ENCODE peak calls at places on chromosome 9, in five cellular contexts. T, R, V, Q and F are unnamed samples. For H3K27me3, the result is how much of the 10 kb centered on the place peaks cover.

GRCh38 chr9:98523231-98523901 is 185.4 kb downstream of the GABBR2 start:
- DNase-seq in T (no peak), R (peak), V (peak), Q (no peak), F (no peak)

GRCh38 chr9:7735311-7735710 is 64.3 kb downstream of the DMAC1 start:
- DNase-seq in T (no peak), R (no peak), V (no peak), Q (no peak), F (no peak)

GRCh38 chr9:4689013-4689412 is 9.6 kb downstream of the CDC37L1 start:
- DNase-seq in T (no peak), R (no peak), V (no peak), Q (no peak), F (no peak)

GRCh38 chr9:121735065-121735791 is 83.8 kb downstream of the DAB2IP start:
- DNase-seq in T (no peak), R (peak), V (peak), Q (peak), F (no peak)

GRCh38 chr9:126336350-126337335 is 10.0 kb downstream of the MVB12B start:
- DNase-seq in T (no peak), R (no peak), V (no peak), Q (no peak), F (no peak)

GRCh38 chr9:15401266-15401665 is 21.4 kb upstream of the SNAPC3 start:
- DNase-seq in T (no peak), R (peak), V (no peak), Q (no peak), F (no peak)

GRCh38 chr9:2802494-2802921 is 41.4 kb downstream of the PUM3 start:
- DNase-seq in T (no peak), R (no peak), V (no peak), Q (no peak), F (peak)

GRCh38 chr9:92501671-92502393 is 19.5 kb upstream of the ASPN start:
- DNase-seq in T (no peak), R (peak), V (no peak), Q (no peak), F (peak)

GRCh38 chr9:111038336-111039202 is at the start of gene LPAR1:
- DNase-seq in T (peak), R (peak), V (peak), Q (no peak), F (no peak)

GRCh38 chr9:6076856-6077255 is 61.4 kb upstream of the RANBP6 start:
- DNase-seq in T (no peak), R (no peak), V (no peak), Q (no peak), F (no peak)

GRCh38 chr9:75282047-75282446 is 193.7 kb downstream of the OSTF1 start:
- DNase-seq in T (no peak), R (no peak), V (no peak), Q (no peak), F (no peak)

GRCh38 chr9:121225240-121225639 is 23.6 kb upstream of the RAB14 start:
- DNase-seq in T (no peak), R (no peak), V (no peak), Q (no peak), F (no peak)

GRCh38 chr9:78091736-78092135 is 60.1 kb upstream of the GNAQ start:
- DNase-seq in T (no peak), R (no peak), V (no peak), Q (no peak), F (peak)

GRCh38 chr9:1869843-1870242 is 145.3 kb upstream of the SMARCA2 start:
- DNase-seq in T (peak), R (no peak), V (peak), Q (peak), F (peak)

GRCh38 chr9:2087500-2088313 is 72.6 kb downstream of the SMARCA2 start:
- DNase-seq in T (no peak), R (peak), V (no peak), Q (no peak), F (no peak)

GRCh38 chr9:120931278-120932085 is 4.9 kb upstream of the TRAF1 start:
- DNase-seq in T (no peak), R (peak), V (no peak), Q (no peak), F (peak)

GRCh38 chr9:23431459-23431858 is 394.6 kb downstream of the ELAVL2 start:
- DNase-seq in T (no peak), R (no peak), V (no peak), Q (no peak), F (no peak)

GRCh38 chr9:124018731-124019697 is 7.4 kb downstream of the LHX2 start:
- DNase-seq in T (no peak), R (no peak), V (peak), Q (no peak), F (no peak)
- H3K27me3 ChIP-seq in T (under half), R (half or more), V (half or more), Q (half or more), F (half or more)

GRCh38 chr9:134751630-134752029 is 110.0 kb downstream of the COL5A1 start:
- DNase-seq in T (no peak), R (no peak), V (no peak), Q (no peak), F (no peak)
- H2BK12ac ChIP-seq in T (no peak), R (no peak), V (no peak), Q (no peak), F (no peak)

DNA sequence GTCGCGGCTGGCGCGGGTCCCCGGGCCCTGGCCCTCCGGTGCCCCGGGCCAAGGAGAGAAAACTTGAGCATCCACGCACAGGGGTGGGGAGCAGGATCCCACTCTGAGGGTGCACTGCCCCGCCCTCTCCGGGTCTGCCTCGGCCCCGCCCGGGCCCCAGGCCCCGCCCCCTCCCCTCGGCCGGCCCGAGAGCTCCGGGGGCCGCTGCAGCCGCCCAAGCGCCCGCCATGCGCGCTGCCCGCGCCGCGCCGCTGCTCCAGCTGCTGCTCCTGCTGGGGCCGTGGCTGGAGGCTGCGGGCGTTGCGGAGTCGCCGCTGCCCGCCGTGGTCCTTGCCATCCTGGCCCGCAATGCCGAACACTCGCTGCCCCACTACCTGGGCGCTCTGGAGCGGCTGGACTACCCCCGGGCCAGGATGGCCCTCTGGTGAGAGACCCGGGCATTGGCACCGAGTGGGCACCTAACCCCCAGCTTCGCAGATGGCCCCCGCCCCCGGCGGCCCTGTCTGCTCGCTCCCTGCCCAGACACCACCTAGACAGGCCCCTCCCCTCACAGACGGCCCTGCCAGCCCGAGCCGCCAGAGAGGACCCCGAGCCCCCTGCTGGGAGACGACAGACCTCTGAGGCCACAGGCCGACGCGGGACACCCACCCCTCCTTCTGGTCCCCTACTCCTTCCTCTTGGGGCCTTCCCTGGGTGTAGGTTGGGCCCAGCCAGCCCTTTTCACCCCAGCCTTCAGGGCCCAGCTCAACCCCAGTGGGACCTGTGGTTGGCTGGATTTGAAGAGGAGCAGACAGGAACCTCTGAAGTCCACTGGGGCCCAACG is at the start of gene CERCAM:
- DNase-seq in T (peak), R (peak), V (peak), Q (no peak), F (peak)
- H2BK5ac ChIP-seq in T (peak), R (no peak), V (no peak), Q (no peak), F (peak)

DNA sequence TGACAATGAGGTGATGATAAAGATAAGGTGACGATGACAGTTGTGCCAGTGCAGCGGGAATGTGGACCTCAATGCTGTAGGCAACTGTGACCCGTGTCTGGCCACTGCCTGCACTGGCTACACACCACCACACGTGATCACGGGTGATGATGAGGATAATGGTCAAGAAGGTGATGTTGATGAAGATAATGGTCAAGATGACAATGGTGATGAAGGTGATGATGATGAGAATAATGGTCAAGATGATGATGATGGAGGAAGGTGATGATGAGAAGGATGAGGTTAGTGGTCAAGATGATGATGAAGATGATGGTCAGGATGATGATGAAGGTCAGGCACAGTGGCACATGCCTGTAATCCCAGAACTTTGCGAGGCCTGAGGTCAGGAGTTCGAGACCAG is 30.7 kb upstream of the AIF1L start:
- DNase-seq in T (no peak), R (no peak), V (no peak), Q (no peak), F (no peak)
- H3K27me3 ChIP-seq in T (under half), R (under half), V (under half), Q (under half), F (under half)

DNA sequence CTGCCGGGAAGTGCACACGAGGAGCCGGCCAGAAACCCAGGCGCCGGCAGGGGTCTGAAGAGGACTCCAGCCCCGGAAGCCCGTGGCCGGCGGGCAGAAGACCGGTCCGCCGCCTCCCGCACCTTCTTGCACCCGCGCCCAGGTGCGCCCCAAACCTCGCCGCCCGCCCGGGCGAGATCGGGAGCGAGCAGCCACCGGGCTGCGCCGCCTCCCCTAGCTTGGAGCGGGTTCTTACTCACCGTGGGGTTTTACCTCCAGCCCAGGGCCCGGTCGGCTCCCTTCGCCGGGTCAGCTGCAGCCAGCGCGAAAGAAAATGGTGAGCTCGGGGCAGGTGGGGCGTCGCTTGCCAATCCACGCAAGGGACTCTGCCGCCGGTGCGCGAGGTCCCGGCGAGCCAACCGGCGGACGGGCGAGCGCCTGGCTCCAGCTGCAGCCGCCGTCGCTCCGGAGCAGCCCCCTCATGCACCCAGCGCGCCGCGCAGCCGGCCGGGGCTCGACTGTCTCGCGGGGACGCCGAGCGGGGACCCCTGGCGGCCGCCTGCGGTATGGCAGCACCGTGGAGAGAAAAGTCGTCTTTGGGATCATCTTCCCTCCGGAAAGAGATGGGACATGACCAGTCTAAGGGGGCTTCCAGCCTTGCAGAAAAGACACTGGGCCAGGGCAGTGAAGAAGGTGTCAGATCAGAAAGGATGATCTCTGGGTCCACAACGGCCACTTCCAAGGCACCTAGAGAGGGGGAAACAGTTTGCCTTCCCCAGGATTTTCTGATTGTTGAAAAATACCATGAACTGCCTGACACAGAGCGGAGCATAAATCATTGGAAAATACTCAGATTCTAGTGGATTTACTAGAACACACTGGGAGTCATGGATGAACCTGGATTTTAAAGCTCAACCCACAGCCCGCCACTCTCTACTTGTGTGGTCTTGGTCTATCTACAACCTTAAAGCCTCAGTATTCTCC is at the start of gene MOB3B:
- DNase-seq in T (peak), R (peak), V (peak), Q (no peak), F (peak)
- H2BK12ac ChIP-seq in T (no peak), R (no peak), V (no peak), Q (peak), F (peak)

GRCh38 chr9:34793428-34793827 is 83.5 kb upstream of the CCL21 start:
- DNase-seq in T (no peak), R (no peak), V (no peak), Q (no peak), F (no peak)

GRCh38 chr9:34796924-34797323 is 87.0 kb upstream of the CCL21 start:
- DNase-seq in T (no peak), R (no peak), V (peak), Q (no peak), F (no peak)

DNA sequence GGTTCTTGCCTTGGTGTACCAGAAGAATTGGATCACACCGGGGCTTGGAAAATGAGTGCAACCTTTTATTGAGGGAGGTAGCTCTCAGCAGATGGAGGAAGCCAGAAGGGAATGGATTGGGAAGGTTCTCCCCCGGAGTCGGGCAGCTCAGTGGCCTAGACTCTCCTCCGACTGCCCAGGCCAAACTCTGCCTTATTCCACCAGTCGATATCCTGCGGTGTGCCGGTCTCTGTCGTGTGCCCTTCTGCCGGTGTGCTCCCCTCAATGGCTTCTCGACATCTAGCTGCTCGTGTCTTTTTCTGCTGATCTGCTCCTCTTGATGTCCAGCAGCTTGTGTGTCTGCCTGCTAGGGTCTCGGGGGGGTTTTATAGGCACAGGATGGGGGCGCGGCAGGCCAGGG is 87.4 kb upstream of the CCL21 start:
- DNase-seq in T (no peak), R (no peak), V (no peak), Q (no peak), F (no peak)
- H2BK5ac ChIP-seq in T (no peak), R (no peak), V (no peak), Q (no peak), F (no peak)